ENCODE peak calls at places on chromosome 6, in ten cellular contexts. One of them, this sample, is unnamed.

GRCh38 chr6:116667620-116668019 is 946 bp downstream of the ZUP1 start:
- DNase-seq in A172: no peak
- DNase-seq in progenitor cell of endocrine pancreas: no peak
- DNase-seq in ecto neural progenitor cell: no peak
- DNase-seq in WTC11: no peak
- DNase-seq in mucosa of descending colon: no peak
- DNase-seq in aorta: no peak
- DNase-seq in NT2/D1: no peak
- DNase-seq in ELR: no peak
- DNase-seq in T-cell: no peak
- DNase-seq in this sample: no peak

GRCh38 chr6:152432758-152433157 is 204.4 kb downstream of the SYNE1 start:
- DNase-seq in A172: no peak
- DNase-seq in progenitor cell of endocrine pancreas: no peak
- DNase-seq in ecto neural progenitor cell: no peak
- DNase-seq in WTC11: no peak
- DNase-seq in mucosa of descending colon: no peak
- DNase-seq in aorta: no peak
- DNase-seq in NT2/D1: no peak
- DNase-seq in ELR: no peak
- DNase-seq in T-cell: no peak
- DNase-seq in this sample: no peak

GRCh38 chr6:7542878-7543394 is 1.5 kb downstream of the DSP start:
- DNase-seq in A172: peak; percentile 59
- DNase-seq in progenitor cell of endocrine pancreas: peak; percentile 60
- DNase-seq in ecto neural progenitor cell: peak; percentile 79
- DNase-seq in WTC11: peak; percentile 68
- DNase-seq in mucosa of descending colon: peak; percentile 87
- DNase-seq in aorta: no peak
- DNase-seq in NT2/D1: no peak
- DNase-seq in ELR: peak; percentile 28
- DNase-seq in T-cell: no peak
- DNase-seq in this sample: peak; percentile 84

GRCh38 chr6:70210462-70210861 is 92.4 kb downstream of the COL9A1 start:
- DNase-seq in A172: peak; percentile 1
- DNase-seq in progenitor cell of endocrine pancreas: no peak
- DNase-seq in ecto neural progenitor cell: no peak
- DNase-seq in WTC11: no peak
- DNase-seq in mucosa of descending colon: no peak
- DNase-seq in aorta: no peak
- DNase-seq in NT2/D1: no peak
- DNase-seq in ELR: peak; percentile 32
- DNase-seq in T-cell: no peak
- DNase-seq in this sample: no peak

GRCh38 chr6:168109171-168109570 is 30.2 kb upstream of the FRMD1 start:
- DNase-seq in A172: no peak
- DNase-seq in progenitor cell of endocrine pancreas: no peak
- DNase-seq in ecto neural progenitor cell: no peak
- DNase-seq in WTC11: no peak
- DNase-seq in mucosa of descending colon: no peak
- DNase-seq in aorta: peak; percentile 55
- DNase-seq in NT2/D1: no peak
- DNase-seq in ELR: no peak
- DNase-seq in T-cell: no peak
- DNase-seq in this sample: no peak

GRCh38 chr6:4846387-4846786 is 70.2 kb downstream of the CDYL start:
- DNase-seq in A172: no peak
- DNase-seq in progenitor cell of endocrine pancreas: no peak
- DNase-seq in ecto neural progenitor cell: no peak
- DNase-seq in WTC11: no peak
- DNase-seq in mucosa of descending colon: no peak
- DNase-seq in aorta: no peak
- DNase-seq in NT2/D1: no peak
- DNase-seq in ELR: no peak
- DNase-seq in T-cell: no peak
- DNase-seq in this sample: no peak

GRCh38 chr6:157537518-157537917 is 156.5 kb downstream of the ZDHHC14 start:
- DNase-seq in A172: no peak
- DNase-seq in progenitor cell of endocrine pancreas: no peak
- DNase-seq in ecto neural progenitor cell: no peak
- DNase-seq in WTC11: no peak
- DNase-seq in mucosa of descending colon: no peak
- DNase-seq in aorta: no peak
- DNase-seq in NT2/D1: no peak
- DNase-seq in ELR: no peak
- DNase-seq in T-cell: no peak
- DNase-seq in this sample: no peak

GRCh38 chr6:158654498-158654897 is 4.6 kb downstream of the SYTL3 start:
- DNase-seq in A172: peak; percentile 70
- DNase-seq in progenitor cell of endocrine pancreas: no peak
- DNase-seq in ecto neural progenitor cell: no peak
- DNase-seq in WTC11: no peak
- DNase-seq in mucosa of descending colon: peak; percentile 59
- DNase-seq in aorta: no peak
- DNase-seq in NT2/D1: no peak
- DNase-seq in ELR: peak; percentile 89
- DNase-seq in T-cell: no peak
- DNase-seq in this sample: peak; percentile 81

GRCh38 chr6:16804007-16804303 is 42.7 kb upstream of the ATXN1 start:
- DNase-seq in A172: no peak
- DNase-seq in progenitor cell of endocrine pancreas: no peak
- DNase-seq in ecto neural progenitor cell: no peak
- DNase-seq in WTC11: no peak
- DNase-seq in mucosa of descending colon: no peak
- DNase-seq in aorta: no peak
- DNase-seq in NT2/D1: no peak
- DNase-seq in ELR: no peak
- DNase-seq in T-cell: no peak
- DNase-seq in this sample: no peak

GRCh38 chr6:29345380-29345779 is 23.3 kb downstream of the OR5V1 start:
- DNase-seq in A172: no peak
- DNase-seq in progenitor cell of endocrine pancreas: no peak
- DNase-seq in ecto neural progenitor cell: no peak
- DNase-seq in WTC11: no peak
- DNase-seq in mucosa of descending colon: no peak
- DNase-seq in aorta: no peak
- DNase-seq in NT2/D1: no peak
- DNase-seq in ELR: no peak
- DNase-seq in T-cell: no peak
- DNase-seq in this sample: no peak

GRCh38 chr6:90383212-90383611 is 86.6 kb upstream of the BACH2 start:
- DNase-seq in A172: no peak
- DNase-seq in progenitor cell of endocrine pancreas: no peak
- DNase-seq in ecto neural progenitor cell: no peak
- DNase-seq in WTC11: no peak
- DNase-seq in mucosa of descending colon: no peak
- DNase-seq in aorta: no peak
- DNase-seq in NT2/D1: no peak
- DNase-seq in ELR: no peak
- DNase-seq in T-cell: no peak
- DNase-seq in this sample: no peak

GRCh38 chr6:73129653-73130443 is 95.4 kb downstream of the KHDC1L start:
- DNase-seq in A172: peak; percentile 59
- DNase-seq in progenitor cell of endocrine pancreas: peak; percentile 88
- DNase-seq in ecto neural progenitor cell: peak; percentile 91
- DNase-seq in WTC11: peak; percentile 94
- DNase-seq in mucosa of descending colon: peak; percentile 77
- DNase-seq in aorta: peak; percentile 95
- DNase-seq in NT2/D1: peak; percentile 43
- DNase-seq in ELR: peak; percentile 86
- DNase-seq in T-cell: peak; percentile 75
- DNase-seq in this sample: peak; percentile 85

GRCh38 chr6:163711615-163712568 is 297.4 kb downstream of the QKI start:
- DNase-seq in A172: no peak
- DNase-seq in progenitor cell of endocrine pancreas: no peak
- DNase-seq in ecto neural progenitor cell: no peak
- DNase-seq in WTC11: no peak
- DNase-seq in mucosa of descending colon: peak; percentile 42
- DNase-seq in aorta: peak; percentile 83
- DNase-seq in NT2/D1: no peak
- DNase-seq in ELR: peak; percentile 6
- DNase-seq in T-cell: no peak
- DNase-seq in this sample: peak; percentile 54

GRCh38 chr6:139230421-139230840 is 61.4 kb downstream of the TXLNB start:
- DNase-seq in A172: no peak
- DNase-seq in progenitor cell of endocrine pancreas: no peak
- DNase-seq in ecto neural progenitor cell: no peak
- DNase-seq in WTC11: no peak
- DNase-seq in mucosa of descending colon: no peak
- DNase-seq in aorta: no peak
- DNase-seq in NT2/D1: no peak
- DNase-seq in ELR: peak; percentile 25
- DNase-seq in T-cell: no peak
- DNase-seq in this sample: no peak

GRCh38 chr6:34051339-34051919 is 94.5 kb downstream of the GRM4 start:
- DNase-seq in A172: no peak
- DNase-seq in progenitor cell of endocrine pancreas: no peak
- DNase-seq in ecto neural progenitor cell: no peak
- DNase-seq in WTC11: no peak
- DNase-seq in mucosa of descending colon: no peak
- DNase-seq in aorta: no peak
- DNase-seq in NT2/D1: no peak
- DNase-seq in ELR: no peak
- DNase-seq in T-cell: no peak
- DNase-seq in this sample: no peak

GRCh38 chr6:109922851-109923250 is 55.3 kb upstream of the GPR6 start:
- DNase-seq in A172: no peak
- DNase-seq in progenitor cell of endocrine pancreas: no peak
- DNase-seq in ecto neural progenitor cell: no peak
- DNase-seq in WTC11: no peak
- DNase-seq in mucosa of descending colon: no peak
- DNase-seq in aorta: no peak
- DNase-seq in NT2/D1: no peak
- DNase-seq in ELR: no peak
- DNase-seq in T-cell: no peak
- DNase-seq in this sample: no peak

GRCh38 chr6:47407295-47408281 is 70.0 kb upstream of the CD2AP start:
- DNase-seq in A172: peak; percentile 57
- DNase-seq in progenitor cell of endocrine pancreas: no peak
- DNase-seq in ecto neural progenitor cell: no peak
- DNase-seq in WTC11: no peak
- DNase-seq in mucosa of descending colon: no peak
- DNase-seq in aorta: no peak
- DNase-seq in NT2/D1: no peak
- DNase-seq in ELR: peak; percentile 24
- DNase-seq in T-cell: no peak
- DNase-seq in this sample: no peak

GRCh38 chr6:163745566-163746400 is 331.3 kb downstream of the QKI start:
- DNase-seq in A172: peak; percentile 89
- DNase-seq in progenitor cell of endocrine pancreas: no peak
- DNase-seq in ecto neural progenitor cell: no peak
- DNase-seq in WTC11: no peak
- DNase-seq in mucosa of descending colon: no peak
- DNase-seq in aorta: no peak
- DNase-seq in NT2/D1: peak; percentile 42
- DNase-seq in ELR: peak; percentile 92
- DNase-seq in T-cell: no peak
- DNase-seq in this sample: no peak

GRCh38 chr6:17015551-17016381 is 86.1 kb upstream of the STMND1 start:
- DNase-seq in A172: no peak
- DNase-seq in progenitor cell of endocrine pancreas: no peak
- DNase-seq in ecto neural progenitor cell: no peak
- DNase-seq in WTC11: peak; percentile 58
- DNase-seq in mucosa of descending colon: peak; percentile 52
- DNase-seq in aorta: peak; percentile 81
- DNase-seq in NT2/D1: no peak
- DNase-seq in ELR: no peak
- DNase-seq in T-cell: peak; percentile 28
- DNase-seq in this sample: peak; percentile 51

GRCh38 chr6:44167567-44167966 is 8.9 kb downstream of the CAPN11 start:
- DNase-seq in A172: no peak
- DNase-seq in progenitor cell of endocrine pancreas: no peak
- DNase-seq in ecto neural progenitor cell: no peak
- DNase-seq in WTC11: no peak
- DNase-seq in mucosa of descending colon: no peak
- DNase-seq in aorta: no peak
- DNase-seq in NT2/D1: no peak
- DNase-seq in ELR: no peak
- DNase-seq in T-cell: no peak
- DNase-seq in this sample: no peak

GRCh38 chr6:144296973-144297372 is 11.8 kb downstream of the UTRN start:
- DNase-seq in A172: no peak
- DNase-seq in progenitor cell of endocrine pancreas: no peak
- DNase-seq in ecto neural progenitor cell: no peak
- DNase-seq in WTC11: no peak
- DNase-seq in mucosa of descending colon: no peak
- DNase-seq in aorta: no peak
- DNase-seq in NT2/D1: no peak
- DNase-seq in ELR: no peak
- DNase-seq in T-cell: no peak
- DNase-seq in this sample: no peak

GRCh38 chr6:115972679-115973078 is 88.0 kb downstream of the FRK start:
- DNase-seq in A172: no peak
- DNase-seq in progenitor cell of endocrine pancreas: no peak
- DNase-seq in ecto neural progenitor cell: no peak
- DNase-seq in WTC11: no peak
- DNase-seq in mucosa of descending colon: no peak
- DNase-seq in aorta: no peak
- DNase-seq in NT2/D1: no peak
- DNase-seq in ELR: peak; percentile 8
- DNase-seq in T-cell: no peak
- DNase-seq in this sample: no peak

GRCh38 chr6:147141690-147142308 is 62.4 kb upstream of the STXBP5 start:
- DNase-seq in A172: peak; percentile 81
- DNase-seq in progenitor cell of endocrine pancreas: no peak
- DNase-seq in ecto neural progenitor cell: no peak
- DNase-seq in WTC11: no peak
- DNase-seq in mucosa of descending colon: no peak
- DNase-seq in aorta: no peak
- DNase-seq in NT2/D1: no peak
- DNase-seq in ELR: peak; percentile 45
- DNase-seq in T-cell: no peak
- DNase-seq in this sample: no peak

GRCh38 chr6:38239719-38240451 is 399.8 kb downstream of the BTBD9 start:
- DNase-seq in A172: peak; percentile 56
- DNase-seq in progenitor cell of endocrine pancreas: no peak
- DNase-seq in ecto neural progenitor cell: no peak
- DNase-seq in WTC11: no peak
- DNase-seq in mucosa of descending colon: no peak
- DNase-seq in aorta: no peak
- DNase-seq in NT2/D1: no peak
- DNase-seq in ELR: peak; percentile 68
- DNase-seq in T-cell: no peak
- DNase-seq in this sample: no peak

GRCh38 chr6:145015739-145016558 is 719.4 kb downstream of the EPM2A start:
- DNase-seq in A172: peak; percentile 87
- DNase-seq in progenitor cell of endocrine pancreas: no peak
- DNase-seq in ecto neural progenitor cell: no peak
- DNase-seq in WTC11: no peak
- DNase-seq in mucosa of descending colon: no peak
- DNase-seq in aorta: no peak
- DNase-seq in NT2/D1: no peak
- DNase-seq in ELR: peak; percentile 96
- DNase-seq in T-cell: no peak
- DNase-seq in this sample: no peak

GRCh38 chr6:157323924-157324276 is 581 bp upstream of the TMEM242 start:
- DNase-seq in A172: peak; percentile 35
- DNase-seq in progenitor cell of endocrine pancreas: peak; percentile 41
- DNase-seq in ecto neural progenitor cell: peak; percentile 81
- DNase-seq in WTC11: peak; percentile 76
- DNase-seq in mucosa of descending colon: peak; percentile 80
- DNase-seq in aorta: peak; percentile 94
- DNase-seq in NT2/D1: peak; percentile 40
- DNase-seq in ELR: peak; percentile 90
- DNase-seq in T-cell: no peak
- DNase-seq in this sample: peak; percentile 82

GRCh38 chr6:22056398-22056797 is 240.4 kb downstream of the PRL start:
- DNase-seq in A172: no peak
- DNase-seq in progenitor cell of endocrine pancreas: no peak
- DNase-seq in ecto neural progenitor cell: no peak
- DNase-seq in WTC11: no peak
- DNase-seq in mucosa of descending colon: no peak
- DNase-seq in aorta: no peak
- DNase-seq in NT2/D1: no peak
- DNase-seq in ELR: no peak
- DNase-seq in T-cell: no peak
- DNase-seq in this sample: no peak

GRCh38 chr6:118980063-118980462 is 45.1 kb upstream of the MCM9 start:
- DNase-seq in A172: no peak
- DNase-seq in progenitor cell of endocrine pancreas: no peak
- DNase-seq in ecto neural progenitor cell: no peak
- DNase-seq in WTC11: no peak
- DNase-seq in mucosa of descending colon: no peak
- DNase-seq in aorta: no peak
- DNase-seq in NT2/D1: no peak
- DNase-seq in ELR: peak; percentile 8
- DNase-seq in T-cell: no peak
- DNase-seq in this sample: no peak

This sample was measured in left colon.